ENCODE peak calls at places on chromosomes 13 and 19, in six cellular contexts. G, U, E, J, S and R are unnamed samples.

GRCh38 chr19:54107876-54108490 is 5.3 kb downstream of the NDUFA3 start:
- DNase-seq in G (no peak), U (no peak), E (no peak), J (no peak), S (no peak), R (no peak)

GRCh38 chr19:6062274-6062673 is 48.0 kb downstream of the RFX2 start:
- DNase-seq in G (no peak), U (no peak), E (no peak), J (no peak), S (no peak), R (no peak)

GRCh38 chr19:31338069-31338767 is 11.0 kb downstream of the TSHZ3 start:
- DNase-seq in G (peak), U (peak), E (peak), J (no peak), S (peak), R (peak)

GRCh38 chr13:112057736-112058518 is 9.0 kb upstream of the SOX1 start:
- DNase-seq in G (peak), U (no peak), E (no peak), J (no peak), S (peak), R (no peak)

GRCh38 chr19:35718345-35719041 is 690 bp downstream of the KMT2B start:
- DNase-seq in G (no peak), U (no peak), E (peak), J (no peak), S (peak), R (peak)

GRCh38 chr19:8311461-8312260 is 3.5 kb upstream of the CD320 start:
- DNase-seq in G (no peak), U (no peak), E (peak), J (no peak), S (no peak), R (no peak)

GRCh38 chr13:86591862-86592261 is 792.6 kb upstream of the SLITRK6 start:
- DNase-seq in G (no peak), U (no peak), E (no peak), J (no peak), S (no peak), R (no peak)

GRCh38 chr19:16571283-16571682 is 932 bp downstream of the SLC35E1 start:
- DNase-seq in G (no peak), U (peak), E (peak), J (no peak), S (no peak), R (no peak)

GRCh38 chr13:84439108-84439507 is 556.8 kb upstream of the SLITRK1 start:
- DNase-seq in G (no peak), U (no peak), E (no peak), J (no peak), S (no peak), R (no peak)

GRCh38 chr19:23996549-23996948 is 81.9 kb downstream of the ZNF726 start:
- DNase-seq in G (peak), U (peak), E (peak), J (peak), S (peak), R (peak)

GRCh38 chr19:2550431-2551171 is 74.7 kb downstream of the GADD45B start:
- DNase-seq in G (no peak), U (no peak), E (peak), J (no peak), S (no peak), R (peak)

GRCh38 chr13:104466016-104466415 is 1399.8 kb upstream of the SLC10A2 start:
- DNase-seq in G (no peak), U (no peak), E (peak), J (no peak), S (no peak), R (no peak)

GRCh38 chr13:52786747-52787146 is 47.1 kb upstream of the CNMD start:
- DNase-seq in G (no peak), U (no peak), E (no peak), J (peak), S (no peak), R (no peak)

GRCh38 chr19:48090281-48090802 is 20.3 kb downstream of the PLA2G4C start:
- DNase-seq in G (no peak), U (no peak), E (peak), J (no peak), S (no peak), R (no peak)

GRCh38 chr13:23505007-23505406 is 65.2 kb upstream of the TNFRSF19 start:
- DNase-seq in G (no peak), U (no peak), E (no peak), J (no peak), S (no peak), R (no peak)

GRCh38 chr19:39645800-39646411 is 9.8 kb upstream of the LGALS16 start:
- DNase-seq in G (peak), U (peak), E (peak), J (no peak), S (peak), R (no peak)

GRCh38 chr19:47682939-47683338 is 30.3 kb upstream of the EHD2 start:
- DNase-seq in G (no peak), U (no peak), E (no peak), J (no peak), S (no peak), R (no peak)

DNA sequence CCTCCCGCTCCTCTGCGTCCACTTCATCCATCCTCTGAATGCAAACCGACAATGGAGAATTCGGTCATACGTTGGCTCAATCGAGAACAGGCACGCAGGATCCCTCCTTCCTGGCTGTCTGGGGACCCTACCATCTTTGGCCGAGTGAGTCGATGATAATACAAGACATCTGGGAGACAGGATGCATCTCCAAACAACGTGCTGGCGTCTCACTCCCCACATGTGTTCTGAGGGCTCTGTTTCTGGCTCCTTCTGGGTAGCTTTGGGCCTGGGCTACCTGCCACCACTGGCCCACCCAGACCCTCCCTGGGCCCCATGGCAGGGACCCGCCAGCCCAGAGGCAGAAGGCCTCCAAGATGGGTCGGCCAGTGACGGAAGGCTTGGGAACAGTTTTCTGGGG is 31.4 kb downstream of the CEBPG start:
- DNase-seq in G (no peak), U (no peak), E (no peak), J (no peak), S (no peak), R (no peak)
- TF ChIP-seq JUND in G (no peak), U (no peak), E (no peak), J (no peak), S (no peak), R (no peak)

GRCh38 chr13:98335721-98336120 is 158.7 kb upstream of the RNF113B start:
- DNase-seq in G (no peak), U (no peak), E (no peak), J (no peak), S (no peak), R (no peak)
- TF ChIP-seq JUND in G (no peak), U (no peak), E (no peak), J (no peak), S (no peak), R (no peak)

DNA sequence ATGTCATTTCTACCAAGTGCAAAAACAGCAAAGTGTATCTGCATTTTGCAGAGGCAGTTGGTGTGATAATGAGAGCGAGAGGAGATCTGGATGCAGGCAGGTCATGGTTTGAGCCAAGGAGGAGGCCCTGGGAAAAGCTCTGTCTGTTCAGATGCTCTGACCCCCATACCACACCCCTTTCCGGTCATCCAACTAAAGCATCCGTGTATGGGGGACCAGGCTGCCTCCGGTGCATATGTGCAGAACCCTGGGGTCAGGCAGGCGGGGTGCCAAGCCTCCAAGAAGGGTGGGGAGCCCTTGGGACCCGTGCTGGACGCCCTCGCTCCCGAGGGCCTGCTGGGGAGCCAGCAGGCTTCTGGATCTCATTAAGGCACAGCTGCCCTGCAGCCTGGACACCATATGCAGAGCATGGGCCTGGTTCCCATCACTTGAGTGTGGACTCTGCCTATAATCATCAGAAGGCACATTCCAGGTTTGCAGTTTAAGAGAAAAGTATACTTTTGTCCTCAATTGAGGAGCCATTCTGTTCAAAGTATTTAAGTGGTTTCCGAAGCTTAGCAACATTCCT is 56.1 kb downstream of the ALOX5AP start:
- DNase-seq in G (no peak), U (no peak), E (no peak), J (no peak), S (no peak), R (peak)
- TF ChIP-seq JUND in G (no peak), U (no peak), E (no peak), J (no peak), S (no peak), R (peak)

DNA sequence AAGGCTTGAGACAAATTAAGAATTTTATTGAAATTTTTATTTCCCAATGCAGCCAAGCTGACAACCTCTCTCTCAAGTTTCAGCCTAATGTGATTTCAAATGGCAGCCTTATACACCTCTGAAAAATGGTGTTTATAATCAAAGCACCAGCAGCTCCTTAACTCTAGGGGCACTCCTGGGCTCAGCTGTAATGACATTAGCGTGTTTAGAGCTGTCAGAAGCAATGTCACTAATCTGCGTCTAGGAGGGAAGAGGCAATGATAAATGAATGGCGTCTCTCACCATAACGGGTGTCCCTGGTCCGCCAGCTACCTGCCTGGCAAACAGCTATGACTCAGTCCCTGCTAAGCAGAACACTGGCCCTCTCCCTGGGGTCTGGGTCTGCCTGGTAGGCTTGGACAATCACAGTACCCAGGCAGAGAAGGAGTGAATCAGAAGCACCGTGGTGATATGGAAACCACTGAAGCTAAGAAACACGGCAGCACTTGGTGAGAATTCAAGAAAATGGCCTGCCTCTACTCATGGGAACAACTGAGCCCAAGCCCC is 131.8 kb upstream of the VSTM2B start:
- DNase-seq in G (no peak), U (no peak), E (peak), J (no peak), S (no peak), R (no peak)
- TF ChIP-seq JUND in G (no peak), U (no peak), E (no peak), J (no peak), S (no peak), R (no peak)